ENCODE peak calls at places on chromosome 2, in ten cellular contexts. One of them, this sample, is unnamed.

GRCh38 chr2:233867993-233868532 is at the start of gene MSL3B:
- DNase-seq in stimulated activated CD4-positive, alpha-beta T cell treated with anti-CD3 and anti-CD28 coated beads, Interleukin-2, amount 100 ng/mL, for 48 hours: peak; percentile 40
- DNase-seq in T-helper 1 cell: peak; percentile 66
- DNase-seq in NCI-H446: peak; percentile 46
- DNase-seq in ACHN: peak; percentile 72
- DNase-seq in HEK293T: peak; percentile 60
- DNase-seq in Caki2: no peak
- DNase-seq in T-cell: peak; percentile 48
- DNase-seq in GOT3: no peak
- DNase-seq in LoVo: peak; percentile 82
- DNase-seq in this sample: peak; percentile 82

GRCh38 chr2:7857904-7858303 is 824.0 kb upstream of the ID2 start:
- DNase-seq in HEK293T: no peak
- DNase-seq in ACHN: no peak
- DNase-seq in T-cell: no peak
- DNase-seq in GOT3: no peak
- DNase-seq in LoVo: no peak
- DNase-seq in T-helper 1 cell: no peak
- DNase-seq in NCI-H446: no peak
- DNase-seq in stimulated activated CD4-positive, alpha-beta T cell treated with anti-CD3 and anti-CD28 coated beads, Interleukin-2, amount 100 ng/mL, for 48 hours: no peak
- DNase-seq in Caki2: no peak
- DNase-seq in this sample: no peak

GRCh38 chr2:174634130-174635014 is 36.8 kb upstream of the WIPF1 start:
- DNase-seq in LoVo: no peak
- DNase-seq in Caki2: no peak
- DNase-seq in GOT3: no peak
- DNase-seq in HEK293T: no peak
- DNase-seq in ACHN: no peak
- DNase-seq in stimulated activated CD4-positive, alpha-beta T cell treated with anti-CD3 and anti-CD28 coated beads, Interleukin-2, amount 100 ng/mL, for 48 hours: no peak
- DNase-seq in T-cell: peak; percentile 26
- DNase-seq in NCI-H446: no peak
- DNase-seq in T-helper 1 cell: peak; percentile 88
- DNase-seq in this sample: no peak

GRCh38 chr2:25306767-25307368 is 34.9 kb downstream of the DNMT3A start:
- DNase-seq in Caki2: no peak
- DNase-seq in LoVo: no peak
- DNase-seq in ACHN: no peak
- DNase-seq in GOT3: no peak
- DNase-seq in stimulated activated CD4-positive, alpha-beta T cell treated with anti-CD3 and anti-CD28 coated beads, Interleukin-2, amount 100 ng/mL, for 48 hours: no peak
- DNase-seq in T-helper 1 cell: no peak
- DNase-seq in T-cell: no peak
- DNase-seq in NCI-H446: no peak
- DNase-seq in HEK293T: no peak
- DNase-seq in this sample: no peak

GRCh38 chr2:133270550-133270949 is 297.7 kb downstream of the NCKAP5 start:
- DNase-seq in ACHN: peak; percentile 84
- DNase-seq in NCI-H446: no peak
- DNase-seq in GOT3: no peak
- DNase-seq in T-helper 1 cell: no peak
- DNase-seq in HEK293T: no peak
- DNase-seq in T-cell: no peak
- DNase-seq in stimulated activated CD4-positive, alpha-beta T cell treated with anti-CD3 and anti-CD28 coated beads, Interleukin-2, amount 100 ng/mL, for 48 hours: no peak
- DNase-seq in Caki2: peak; percentile 96
- DNase-seq in LoVo: no peak
- DNase-seq in this sample: no peak

GRCh38 chr2:220489116-220489515 is 861.7 kb downstream of the SLC4A3 start:
- DNase-seq in HEK293T: no peak
- DNase-seq in Caki2: no peak
- DNase-seq in T-cell: no peak
- DNase-seq in stimulated activated CD4-positive, alpha-beta T cell treated with anti-CD3 and anti-CD28 coated beads, Interleukin-2, amount 100 ng/mL, for 48 hours: no peak
- DNase-seq in GOT3: no peak
- DNase-seq in ACHN: no peak
- DNase-seq in LoVo: no peak
- DNase-seq in T-helper 1 cell: no peak
- DNase-seq in NCI-H446: no peak
- DNase-seq in this sample: no peak

GRCh38 chr2:49686291-49686690 is 532.0 kb upstream of the FSHR start:
- DNase-seq in GOT3: no peak
- DNase-seq in LoVo: no peak
- DNase-seq in stimulated activated CD4-positive, alpha-beta T cell treated with anti-CD3 and anti-CD28 coated beads, Interleukin-2, amount 100 ng/mL, for 48 hours: no peak
- DNase-seq in NCI-H446: no peak
- DNase-seq in T-helper 1 cell: no peak
- DNase-seq in Caki2: no peak
- DNase-seq in T-cell: no peak
- DNase-seq in HEK293T: no peak
- DNase-seq in ACHN: no peak
- DNase-seq in this sample: no peak

GRCh38 chr2:2839393-2840096 is 508.5 kb upstream of the MYT1L start:
- DNase-seq in LoVo: no peak
- DNase-seq in ACHN: no peak
- DNase-seq in NCI-H446: peak; percentile 62
- DNase-seq in GOT3: no peak
- DNase-seq in HEK293T: no peak
- DNase-seq in T-helper 1 cell: no peak
- DNase-seq in Caki2: no peak
- DNase-seq in stimulated activated CD4-positive, alpha-beta T cell treated with anti-CD3 and anti-CD28 coated beads, Interleukin-2, amount 100 ng/mL, for 48 hours: no peak
- DNase-seq in T-cell: no peak
- DNase-seq in this sample: no peak

GRCh38 chr2:212811036-212811805 is 272.6 kb upstream of the ERBB4 start:
- DNase-seq in T-helper 1 cell: peak; percentile 30
- DNase-seq in T-cell: no peak
- DNase-seq in ACHN: no peak
- DNase-seq in Caki2: no peak
- DNase-seq in NCI-H446: no peak
- DNase-seq in HEK293T: no peak
- DNase-seq in stimulated activated CD4-positive, alpha-beta T cell treated with anti-CD3 and anti-CD28 coated beads, Interleukin-2, amount 100 ng/mL, for 48 hours: no peak
- DNase-seq in LoVo: no peak
- DNase-seq in GOT3: no peak
- DNase-seq in this sample: no peak

GRCh38 chr2:47534179-47534919 is 131.4 kb downstream of the MSH2 start:
- DNase-seq in NCI-H446: no peak
- DNase-seq in ACHN: peak; percentile 54
- DNase-seq in T-cell: no peak
- DNase-seq in stimulated activated CD4-positive, alpha-beta T cell treated with anti-CD3 and anti-CD28 coated beads, Interleukin-2, amount 100 ng/mL, for 48 hours: no peak
- DNase-seq in HEK293T: peak; percentile 25
- DNase-seq in LoVo: peak; percentile 3
- DNase-seq in GOT3: peak; percentile 18
- DNase-seq in Caki2: peak; percentile 21
- DNase-seq in T-helper 1 cell: no peak
- DNase-seq in this sample: no peak

GRCh38 chr2:217054791-217055190 is 194.9 kb upstream of the TNP1 start:
- DNase-seq in HEK293T: no peak
- DNase-seq in T-helper 1 cell: no peak
- DNase-seq in T-cell: no peak
- DNase-seq in NCI-H446: peak; percentile 80
- DNase-seq in GOT3: no peak
- DNase-seq in stimulated activated CD4-positive, alpha-beta T cell treated with anti-CD3 and anti-CD28 coated beads, Interleukin-2, amount 100 ng/mL, for 48 hours: no peak
- DNase-seq in ACHN: no peak
- DNase-seq in LoVo: no peak
- DNase-seq in Caki2: no peak
- DNase-seq in this sample: no peak

GRCh38 chr2:11669454-11670291 is at the start of gene NTSR2:
- DNase-seq in stimulated activated CD4-positive, alpha-beta T cell treated with anti-CD3 and anti-CD28 coated beads, Interleukin-2, amount 100 ng/mL, for 48 hours: peak; percentile 18
- DNase-seq in T-cell: peak; percentile 12
- DNase-seq in NCI-H446: no peak
- DNase-seq in ACHN: peak; percentile 79
- DNase-seq in HEK293T: no peak
- DNase-seq in T-helper 1 cell: no peak
- DNase-seq in GOT3: no peak
- DNase-seq in Caki2: peak; percentile 72
- DNase-seq in LoVo: no peak
- DNase-seq in this sample: no peak

GRCh38 chr2:130819915-130820861 is 16.5 kb upstream of the ARHGEF4 start:
- DNase-seq in ACHN: no peak
- DNase-seq in GOT3: no peak
- DNase-seq in Caki2: no peak
- DNase-seq in T-helper 1 cell: no peak
- DNase-seq in LoVo: no peak
- DNase-seq in T-cell: no peak
- DNase-seq in NCI-H446: no peak
- DNase-seq in stimulated activated CD4-positive, alpha-beta T cell treated with anti-CD3 and anti-CD28 coated beads, Interleukin-2, amount 100 ng/mL, for 48 hours: no peak
- DNase-seq in HEK293T: no peak
- DNase-seq in this sample: no peak

GRCh38 chr2:219386532-219387280 is 1.0 kb downstream of the DNPEP start:
- DNase-seq in NCI-H446: no peak
- DNase-seq in stimulated activated CD4-positive, alpha-beta T cell treated with anti-CD3 and anti-CD28 coated beads, Interleukin-2, amount 100 ng/mL, for 48 hours: no peak
- DNase-seq in LoVo: no peak
- DNase-seq in ACHN: no peak
- DNase-seq in GOT3: no peak
- DNase-seq in T-helper 1 cell: peak; percentile 4
- DNase-seq in HEK293T: no peak
- DNase-seq in T-cell: no peak
- DNase-seq in Caki2: no peak
- DNase-seq in this sample: no peak

GRCh38 chr2:183552716-183553115 is 428.5 kb downstream of the NUP35 start:
- DNase-seq in HEK293T: no peak
- DNase-seq in stimulated activated CD4-positive, alpha-beta T cell treated with anti-CD3 and anti-CD28 coated beads, Interleukin-2, amount 100 ng/mL, for 48 hours: no peak
- DNase-seq in T-cell: no peak
- DNase-seq in NCI-H446: no peak
- DNase-seq in GOT3: no peak
- DNase-seq in T-helper 1 cell: no peak
- DNase-seq in ACHN: no peak
- DNase-seq in LoVo: no peak
- DNase-seq in Caki2: no peak
- DNase-seq in this sample: no peak

GRCh38 chr2:27115485-27115884 is 3.4 kb downstream of the CGREF1 start:
- DNase-seq in T-cell: no peak
- DNase-seq in LoVo: no peak
- DNase-seq in T-helper 1 cell: no peak
- DNase-seq in stimulated activated CD4-positive, alpha-beta T cell treated with anti-CD3 and anti-CD28 coated beads, Interleukin-2, amount 100 ng/mL, for 48 hours: no peak
- DNase-seq in GOT3: no peak
- DNase-seq in ACHN: no peak
- DNase-seq in Caki2: no peak
- DNase-seq in NCI-H446: no peak
- DNase-seq in HEK293T: no peak
- DNase-seq in this sample: no peak

GRCh38 chr2:129484999-129485398 is 494.5 kb upstream of the RAB6C start:
- DNase-seq in ACHN: no peak
- DNase-seq in stimulated activated CD4-positive, alpha-beta T cell treated with anti-CD3 and anti-CD28 coated beads, Interleukin-2, amount 100 ng/mL, for 48 hours: no peak
- DNase-seq in HEK293T: no peak
- DNase-seq in T-helper 1 cell: no peak
- DNase-seq in NCI-H446: no peak
- DNase-seq in GOT3: no peak
- DNase-seq in T-cell: no peak
- DNase-seq in LoVo: no peak
- DNase-seq in Caki2: no peak
- DNase-seq in this sample: no peak

GRCh38 chr2:241849616-241850543 is 8.8 kb downstream of the PDCD1 start:
- DNase-seq in NCI-H446: no peak
- DNase-seq in stimulated activated CD4-positive, alpha-beta T cell treated with anti-CD3 and anti-CD28 coated beads, Interleukin-2, amount 100 ng/mL, for 48 hours: no peak
- DNase-seq in GOT3: no peak
- DNase-seq in T-helper 1 cell: no peak
- DNase-seq in LoVo: no peak
- DNase-seq in T-cell: no peak
- DNase-seq in HEK293T: no peak
- DNase-seq in Caki2: no peak
- DNase-seq in ACHN: no peak
- DNase-seq in this sample: peak; percentile 29

GRCh38 chr2:181658444-181658843 is 1.5 kb upstream of the CERKL start:
- DNase-seq in LoVo: no peak
- DNase-seq in ACHN: no peak
- DNase-seq in T-helper 1 cell: no peak
- DNase-seq in T-cell: no peak
- DNase-seq in Caki2: no peak
- DNase-seq in HEK293T: no peak
- DNase-seq in NCI-H446: no peak
- DNase-seq in GOT3: no peak
- DNase-seq in stimulated activated CD4-positive, alpha-beta T cell treated with anti-CD3 and anti-CD28 coated beads, Interleukin-2, amount 100 ng/mL, for 48 hours: no peak
- DNase-seq in this sample: no peak

This sample was measured in GM12891.